ENCODE peak calls at places on chromosomes 11 and 22, in nine cellular contexts. One of them, this sample, is unnamed.

GRCh38 chr11:90757851-90758494 is 535.1 kb upstream of the CHORDC1 start:
- DNase-seq in left ventricle myocardium inferior: no peak
- DNase-seq in DMS79: no peak
- DNase-seq in Caco-2: no peak
- DNase-seq in HTR-8/SVneo: no peak
- DNase-seq in stimulated activated naive CD4-positive, alpha-beta T cell treated with Interleukin-2 at 50 U/mL for 16 hours: no peak
- DNase-seq in NCI-H345: peak
- DNase-seq in EH: no peak
- DNase-seq in renal cortical epithelial cell: no peak
- DNase-seq in this sample: no peak

GRCh38 chr11:68688881-68689280 is 4.5 kb downstream of the GAL start:
- DNase-seq in HTR-8/SVneo: no peak
- DNase-seq in EH: no peak
- DNase-seq in left ventricle myocardium inferior: no peak
- DNase-seq in DMS79: no peak
- DNase-seq in stimulated activated naive CD4-positive, alpha-beta T cell treated with Interleukin-2 at 50 U/mL for 16 hours: no peak
- DNase-seq in renal cortical epithelial cell: no peak
- DNase-seq in NCI-H345: no peak
- DNase-seq in Caco-2: no peak
- DNase-seq in this sample: no peak

GRCh38 chr11:57460756-57461749 is 725 bp downstream of the RTN4RL2 start:
- DNase-seq in Caco-2: no peak
- DNase-seq in left ventricle myocardium inferior: no peak
- DNase-seq in EH: no peak
- DNase-seq in HTR-8/SVneo: no peak
- DNase-seq in renal cortical epithelial cell: no peak
- DNase-seq in DMS79: no peak
- DNase-seq in NCI-H345: peak
- DNase-seq in stimulated activated naive CD4-positive, alpha-beta T cell treated with Interleukin-2 at 50 U/mL for 16 hours: no peak
- DNase-seq in this sample: no peak

GRCh38 chr11:131867457-131868257 is 497.2 kb downstream of the NTM start:
- DNase-seq in HTR-8/SVneo: peak
- DNase-seq in EH: peak
- DNase-seq in NCI-H345: peak
- DNase-seq in renal cortical epithelial cell: peak
- DNase-seq in DMS79: peak
- DNase-seq in left ventricle myocardium inferior: peak
- DNase-seq in stimulated activated naive CD4-positive, alpha-beta T cell treated with Interleukin-2 at 50 U/mL for 16 hours: no peak
- DNase-seq in Caco-2: peak
- DNase-seq in this sample: peak

GRCh38 chr22:47089796-47090460 is 327.5 kb downstream of the TBC1D22A start:
- DNase-seq in Caco-2: no peak
- DNase-seq in HTR-8/SVneo: no peak
- DNase-seq in EH: no peak
- DNase-seq in stimulated activated naive CD4-positive, alpha-beta T cell treated with Interleukin-2 at 50 U/mL for 16 hours: no peak
- DNase-seq in NCI-H345: no peak
- DNase-seq in DMS79: no peak
- DNase-seq in renal cortical epithelial cell: no peak
- DNase-seq in left ventricle myocardium inferior: no peak
- DNase-seq in this sample: no peak

GRCh38 chr11:68806931-68807844 is 34.5 kb downstream of the CPT1A start:
- DNase-seq in DMS79: no peak
- DNase-seq in renal cortical epithelial cell: peak
- DNase-seq in HTR-8/SVneo: peak
- DNase-seq in NCI-H345: no peak
- DNase-seq in stimulated activated naive CD4-positive, alpha-beta T cell treated with Interleukin-2 at 50 U/mL for 16 hours: no peak
- DNase-seq in left ventricle myocardium inferior: no peak
- DNase-seq in EH: peak
- DNase-seq in Caco-2: no peak
- DNase-seq in this sample: no peak

GRCh38 chr11:131978351-131978750 is 607.9 kb downstream of the NTM start:
- DNase-seq in renal cortical epithelial cell: no peak
- DNase-seq in DMS79: no peak
- DNase-seq in HTR-8/SVneo: no peak
- DNase-seq in Caco-2: no peak
- DNase-seq in left ventricle myocardium inferior: no peak
- DNase-seq in stimulated activated naive CD4-positive, alpha-beta T cell treated with Interleukin-2 at 50 U/mL for 16 hours: no peak
- DNase-seq in NCI-H345: no peak
- DNase-seq in EH: no peak
- DNase-seq in this sample: no peak

GRCh38 chr11:106076421-106076922 is 675 bp downstream of the KBTBD3 start:
- DNase-seq in DMS79: no peak
- DNase-seq in HTR-8/SVneo: no peak
- DNase-seq in EH: no peak
- DNase-seq in NCI-H345: no peak
- DNase-seq in stimulated activated naive CD4-positive, alpha-beta T cell treated with Interleukin-2 at 50 U/mL for 16 hours: no peak
- DNase-seq in renal cortical epithelial cell: no peak
- DNase-seq in left ventricle myocardium inferior: no peak
- DNase-seq in Caco-2: no peak
- DNase-seq in this sample: no peak

GRCh38 chr11:61949169-61950034 is 749 bp upstream of the BEST1 start:
- DNase-seq in stimulated activated naive CD4-positive, alpha-beta T cell treated with Interleukin-2 at 50 U/mL for 16 hours: no peak
- DNase-seq in left ventricle myocardium inferior: peak
- DNase-seq in DMS79: peak
- DNase-seq in HTR-8/SVneo: peak
- DNase-seq in EH: peak
- DNase-seq in Caco-2: peak
- DNase-seq in renal cortical epithelial cell: no peak
- DNase-seq in NCI-H345: peak
- DNase-seq in this sample: no peak

GRCh38 chr11:96622026-96622634 is 232.3 kb downstream of the JRKL start:
- DNase-seq in DMS79: no peak
- DNase-seq in left ventricle myocardium inferior: no peak
- DNase-seq in HTR-8/SVneo: no peak
- DNase-seq in renal cortical epithelial cell: no peak
- DNase-seq in NCI-H345: no peak
- DNase-seq in EH: no peak
- DNase-seq in stimulated activated naive CD4-positive, alpha-beta T cell treated with Interleukin-2 at 50 U/mL for 16 hours: no peak
- DNase-seq in Caco-2: no peak
- DNase-seq in this sample: no peak

GRCh38 chr22:19037282-19038163 is 84.7 kb downstream of the DGCR2 start:
- DNase-seq in stimulated activated naive CD4-positive, alpha-beta T cell treated with Interleukin-2 at 50 U/mL for 16 hours: no peak
- DNase-seq in Caco-2: no peak
- DNase-seq in left ventricle myocardium inferior: no peak
- DNase-seq in NCI-H345: no peak
- DNase-seq in DMS79: no peak
- DNase-seq in renal cortical epithelial cell: no peak
- DNase-seq in HTR-8/SVneo: no peak
- DNase-seq in EH: no peak
- DNase-seq in this sample: no peak

GRCh38 chr11:67289651-67290479 is 762 bp downstream of the ANKRD13D start:
- DNase-seq in NCI-H345: no peak
- DNase-seq in DMS79: no peak
- DNase-seq in renal cortical epithelial cell: no peak
- DNase-seq in left ventricle myocardium inferior: peak
- DNase-seq in Caco-2: no peak
- DNase-seq in HTR-8/SVneo: no peak
- DNase-seq in stimulated activated naive CD4-positive, alpha-beta T cell treated with Interleukin-2 at 50 U/mL for 16 hours: no peak
- DNase-seq in EH: no peak
- DNase-seq in this sample: no peak

GRCh38 chr11:94449437-94449836 is 44.2 kb downstream of the MRE11 start:
- DNase-seq in stimulated activated naive CD4-positive, alpha-beta T cell treated with Interleukin-2 at 50 U/mL for 16 hours: no peak
- DNase-seq in Caco-2: no peak
- DNase-seq in DMS79: no peak
- DNase-seq in renal cortical epithelial cell: peak
- DNase-seq in EH: peak
- DNase-seq in left ventricle myocardium inferior: no peak
- DNase-seq in NCI-H345: peak
- DNase-seq in HTR-8/SVneo: no peak
- DNase-seq in this sample: no peak

GRCh38 chr11:130545449-130546072 is 97.1 kb downstream of the ADAMTS15 start:
- DNase-seq in stimulated activated naive CD4-positive, alpha-beta T cell treated with Interleukin-2 at 50 U/mL for 16 hours: no peak
- DNase-seq in Caco-2: no peak
- DNase-seq in HTR-8/SVneo: no peak
- DNase-seq in DMS79: no peak
- DNase-seq in EH: no peak
- DNase-seq in renal cortical epithelial cell: no peak
- DNase-seq in NCI-H345: no peak
- DNase-seq in left ventricle myocardium inferior: no peak
- DNase-seq in this sample: no peak

GRCh38 chr11:13721760-13722159 is 53.3 kb downstream of the FAR1 start:
- DNase-seq in EH: peak
- DNase-seq in Caco-2: no peak
- DNase-seq in DMS79: no peak
- DNase-seq in HTR-8/SVneo: no peak
- DNase-seq in renal cortical epithelial cell: peak
- DNase-seq in left ventricle myocardium inferior: no peak
- DNase-seq in stimulated activated naive CD4-positive, alpha-beta T cell treated with Interleukin-2 at 50 U/mL for 16 hours: no peak
- DNase-seq in NCI-H345: no peak
- DNase-seq in this sample: no peak

GRCh38 chr22:44399906-44400762 is 87.4 kb upstream of the SHISAL1 start:
- DNase-seq in left ventricle myocardium inferior: no peak
- DNase-seq in DMS79: no peak
- DNase-seq in stimulated activated naive CD4-positive, alpha-beta T cell treated with Interleukin-2 at 50 U/mL for 16 hours: no peak
- DNase-seq in NCI-H345: no peak
- DNase-seq in EH: no peak
- DNase-seq in renal cortical epithelial cell: no peak
- DNase-seq in Caco-2: peak
- DNase-seq in HTR-8/SVneo: no peak
- DNase-seq in this sample: no peak

GRCh38 chr11:65204646-65205601 is 23.2 kb downstream of the CAPN1 start:
- DNase-seq in EH: peak
- DNase-seq in left ventricle myocardium inferior: no peak
- DNase-seq in stimulated activated naive CD4-positive, alpha-beta T cell treated with Interleukin-2 at 50 U/mL for 16 hours: peak
- DNase-seq in DMS79: no peak
- DNase-seq in NCI-H345: peak
- DNase-seq in renal cortical epithelial cell: peak
- DNase-seq in Caco-2: no peak
- DNase-seq in HTR-8/SVneo: peak
- DNase-seq in this sample: peak

GRCh38 chr11:102115557-102115956 is 5.3 kb downstream of the YAP1 start:
- DNase-seq in Caco-2: peak
- DNase-seq in HTR-8/SVneo: no peak
- DNase-seq in stimulated activated naive CD4-positive, alpha-beta T cell treated with Interleukin-2 at 50 U/mL for 16 hours: no peak
- DNase-seq in DMS79: no peak
- DNase-seq in NCI-H345: no peak
- DNase-seq in renal cortical epithelial cell: peak
- DNase-seq in EH: peak
- DNase-seq in left ventricle myocardium inferior: no peak
- DNase-seq in this sample: no peak

GRCh38 chr11:5910521-5910920 is 17.5 kb downstream of the OR52E5 start:
- DNase-seq in EH: no peak
- DNase-seq in left ventricle myocardium inferior: no peak
- DNase-seq in HTR-8/SVneo: no peak
- DNase-seq in Caco-2: no peak
- DNase-seq in stimulated activated naive CD4-positive, alpha-beta T cell treated with Interleukin-2 at 50 U/mL for 16 hours: no peak
- DNase-seq in NCI-H345: no peak
- DNase-seq in renal cortical epithelial cell: no peak
- DNase-seq in DMS79: no peak
- DNase-seq in this sample: no peak

GRCh38 chr11:104782377-104782754 is 115.9 kb downstream of the CASP12 start:
- DNase-seq in Caco-2: no peak
- DNase-seq in HTR-8/SVneo: no peak
- DNase-seq in stimulated activated naive CD4-positive, alpha-beta T cell treated with Interleukin-2 at 50 U/mL for 16 hours: no peak
- DNase-seq in EH: no peak
- DNase-seq in NCI-H345: no peak
- DNase-seq in DMS79: no peak
- DNase-seq in left ventricle myocardium inferior: no peak
- DNase-seq in renal cortical epithelial cell: no peak
- DNase-seq in this sample: no peak

GRCh38 chr11:69241844-69242582 is 51.9 kb upstream of the MYEOV start:
- DNase-seq in DMS79: no peak
- DNase-seq in Caco-2: no peak
- DNase-seq in stimulated activated naive CD4-positive, alpha-beta T cell treated with Interleukin-2 at 50 U/mL for 16 hours: no peak
- DNase-seq in NCI-H345: no peak
- DNase-seq in renal cortical epithelial cell: no peak
- DNase-seq in EH: no peak
- DNase-seq in left ventricle myocardium inferior: no peak
- DNase-seq in HTR-8/SVneo: no peak
- DNase-seq in this sample: no peak

GRCh38 chr11:93169950-93170561 is 27.7 kb downstream of the SLC36A4 start:
- DNase-seq in stimulated activated naive CD4-positive, alpha-beta T cell treated with Interleukin-2 at 50 U/mL for 16 hours: no peak
- DNase-seq in renal cortical epithelial cell: peak
- DNase-seq in NCI-H345: peak
- DNase-seq in HTR-8/SVneo: no peak
- DNase-seq in DMS79: peak
- DNase-seq in Caco-2: no peak
- DNase-seq in left ventricle myocardium inferior: no peak
- DNase-seq in EH: peak
- DNase-seq in this sample: no peak

GRCh38 chr11:118938491-118939411 is 13.0 kb upstream of the BCL9L start:
- DNase-seq in stimulated activated naive CD4-positive, alpha-beta T cell treated with Interleukin-2 at 50 U/mL for 16 hours: no peak
- DNase-seq in HTR-8/SVneo: no peak
- DNase-seq in left ventricle myocardium inferior: no peak
- DNase-seq in NCI-H345: no peak
- DNase-seq in Caco-2: peak
- DNase-seq in renal cortical epithelial cell: peak
- DNase-seq in DMS79: no peak
- DNase-seq in EH: peak
- DNase-seq in this sample: no peak